ENCODE peak calls at places on chromosomes 11 and 22, in four cellular contexts. W is CD8-positive, alpha-beta memory T cell; L is H9; O is memory B cell. Q is an unnamed sample.
A peak's percentile ranks its signal among the peaks of the same experiment; 100 is the strongest.

GRCh38 chr11:95108159-95108611 is 18.5 kb downstream of the ENDOD1 start:
- DNase-seq in W (no peak), L (no peak), O (no peak), Q (no peak)

GRCh38 chr11:70552441-70553150 is 154.3 kb downstream of the CTTN start:
- DNase-seq in O (no peak), L (no peak), W (no peak), Q (no peak)

GRCh38 chr22:27238935-27239510 is 562.5 kb downstream of the MN1 start:
- DNase-seq in O (no peak), L (no peak), W (no peak), Q (no peak)

GRCh38 chr11:69209936-69210659 is 54.4 kb downstream of the SMIM38 start:
- DNase-seq in O (no peak), W (no peak), L (no peak), Q (no peak)

GRCh38 chr11:33377100-33377851 is 120.1 kb downstream of the HIPK3 start:
- DNase-seq in O (no peak), W (no peak), L (no peak), Q (no peak)

GRCh38 chr22:39306456-39307361 is 12.7 kb downstream of the RPL3 start:
- DNase-seq in O (no peak), L (peak; percentile 74), W (peak; percentile 30), Q (no peak)

GRCh38 chr11:67022961-67023956 is at the start of gene SYT12:
- DNase-seq in L (no peak), W (no peak), O (no peak), Q (no peak)

GRCh38 chr22:30866811-30867271 is 101.7 kb downstream of the MORC2 start:
- DNase-seq in W (no peak), L (peak; percentile 32), O (no peak), Q (no peak)

GRCh38 chr11:75013051-75013450 is 24.3 kb downstream of the NEU3 start:
- DNase-seq in W (no peak), L (no peak), O (no peak), Q (no peak)

GRCh38 chr22:42419328-42419881 is 12.8 kb downstream of the NFAM1 start:
- DNase-seq in O (peak; percentile 62), W (no peak), L (no peak), Q (peak; percentile 56)